ENCODE peak calls at places on chromosomes 6 and 20, in six cellular contexts. A is A549, Q is K562, G is HepG2, Y is GM12878, W is SK-N-SH. O is an unnamed sample.

GRCh38 chr6:31729515-31729978 is 448 bp upstream of the DDAH2 start:
- DNase-seq in A (peak), Q (peak), G (peak), Y (peak), W (peak), O (peak)

GRCh38 chr20:9557411-9557810 is 43.0 kb downstream of the LAMP5 start:
- DNase-seq in A (no peak), Q (no peak), G (no peak), Y (no peak), W (no peak), O (no peak)

GRCh38 chr6:4441981-4442434 is 306.6 kb upstream of the ECI2 start:
- DNase-seq in A (peak), Q (no peak), G (no peak), Y (no peak), W (no peak), O (no peak)

GRCh38 chr6:74870403-74870802 is 335.4 kb downstream of the COL12A1 start:
- DNase-seq in A (no peak), Q (no peak), G (peak), Y (no peak), W (no peak), O (peak)

GRCh38 chr6:166078294-166078693 is 89.4 kb downstream of the TBXT start:
- DNase-seq in A (no peak), Q (no peak), G (no peak), Y (no peak), W (no peak), O (no peak)

GRCh38 chr20:59571151-59571550 is 33.2 kb upstream of the PHACTR3 start:
- DNase-seq in A (no peak), Q (no peak), G (no peak), Y (no peak), W (no peak), O (no peak)

GRCh38 chr20:51574248-51575033 is 31.9 kb upstream of the NFATC2 start:
- DNase-seq in A (no peak), Q (no peak), G (no peak), Y (no peak), W (no peak), O (no peak)

GRCh38 chr20:17625246-17626051 is 55.6 kb downstream of the DSTN start:
- DNase-seq in A (no peak), Q (no peak), G (no peak), Y (no peak), W (peak), O (no peak)

GRCh38 chr6:6176132-6176531 is 144.3 kb downstream of the F13A1 start:
- DNase-seq in A (no peak), Q (no peak), G (no peak), Y (no peak), W (no peak), O (no peak)

GRCh38 chr6:143279385-143279784 is 171.1 kb downstream of the ADAT2 start:
- DNase-seq in A (peak), Q (peak), G (peak), Y (no peak), W (peak), O (peak)

GRCh38 chr20:58007947-58008346 is 220.5 kb downstream of the ANKRD60 start:
- DNase-seq in A (no peak), Q (no peak), G (no peak), Y (no peak), W (no peak), O (no peak)

DNA sequence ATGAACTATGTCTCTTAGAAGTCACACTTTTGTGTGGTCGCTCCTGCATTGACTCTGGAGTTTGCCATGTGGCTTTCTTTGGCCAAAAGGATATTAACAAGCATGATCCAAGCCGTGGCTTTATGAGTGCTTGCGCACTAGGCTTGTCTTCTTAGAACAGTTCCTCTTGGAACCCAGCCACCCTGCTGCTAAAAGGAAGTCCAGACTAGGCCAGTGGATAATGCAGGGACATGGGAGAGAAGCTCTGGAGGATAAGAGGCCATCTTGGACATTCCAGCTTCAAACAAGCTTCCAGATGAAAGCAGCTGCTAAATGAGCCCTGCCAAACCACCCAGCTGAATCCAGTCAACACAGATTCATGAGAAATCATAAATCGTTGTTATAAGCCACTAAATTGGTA is 346.4 kb downstream of the CDC5L start:
- DNase-seq in A (no peak), Q (no peak), G (no peak), Y (no peak), W (no peak), O (no peak)
- TF ChIP-seq MAX in A (no peak), Q (no peak), G (no peak), Y (no peak), W (no peak), O (no peak)

GRCh38 chr6:34362176-34362575 is 30.3 kb downstream of the NUDT3 start:
- DNase-seq in A (no peak), Q (no peak), G (no peak), Y (no peak), W (no peak), O (no peak)
- TF ChIP-seq RAD21 in A (no peak), Q (no peak), G (no peak), Y (no peak), W (no peak), O (no peak)

GRCh38 chr6:148358196-148358785 is 15.7 kb downstream of the SASH1 start:
- DNase-seq in A (no peak), Q (no peak), G (no peak), Y (no peak), W (no peak), O (no peak)
- TF ChIP-seq REST in A (no peak), Q (no peak), G (no peak), Y (no peak), W (no peak), O (no peak)

GRCh38 chr20:8246701-8247100 is 114.6 kb downstream of the PLCB1 start:
- DNase-seq in A (no peak), Q (no peak), G (no peak), Y (no peak), W (no peak), O (no peak)

GRCh38 chr20:8250539-8251200 is 118.6 kb downstream of the PLCB1 start:
- DNase-seq in A (no peak), Q (no peak), G (peak), Y (no peak), W (no peak), O (no peak)

GRCh38 chr20:8248051-8248450 is 116.0 kb downstream of the PLCB1 start:
- DNase-seq in A (no peak), Q (no peak), G (no peak), Y (no peak), W (no peak), O (no peak)

GRCh38 chr20:8254911-8255582 is 123.0 kb downstream of the PLCB1 start:
- DNase-seq in A (no peak), Q (no peak), G (no peak), Y (no peak), W (no peak), O (no peak)

GRCh38 chr20:8251201-8251575 is 119.1 kb downstream of the PLCB1 start:
- DNase-seq in A (no peak), Q (no peak), G (no peak), Y (no peak), W (no peak), O (no peak)
- TF ChIP-seq MAX in A (no peak), Q (no peak), G (no peak), Y (no peak), W (no peak), O (no peak)

GRCh38 chr6:145967549-145967948 is 3.4 kb upstream of the SHPRH start:
- DNase-seq in A (no peak), Q (no peak), G (no peak), Y (no peak), W (no peak), O (no peak)
- TF ChIP-seq RAD21 in A (no peak), Q (no peak), G (no peak), Y (no peak), W (no peak), O (no peak)

DNA sequence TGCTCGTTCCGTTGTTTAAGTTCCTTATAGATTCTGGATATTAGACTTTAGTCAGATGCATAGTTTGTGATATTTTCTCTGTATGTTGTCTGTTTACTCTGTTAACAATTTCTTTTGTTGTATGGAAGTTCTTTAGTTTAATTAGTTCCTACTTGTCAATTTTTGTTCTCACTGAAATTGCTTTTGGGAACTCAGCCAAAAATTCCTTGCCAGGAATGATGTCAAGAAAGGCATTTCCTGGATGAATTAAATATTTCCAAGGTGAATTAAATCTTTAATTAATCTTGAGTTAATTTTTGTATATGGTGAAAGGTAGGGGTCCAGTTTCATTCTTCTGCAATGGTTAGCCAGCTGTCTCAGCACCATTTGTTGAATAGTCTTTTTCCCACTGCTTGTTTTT is 406.2 kb upstream of the NOX3 start:
- DNase-seq in A (no peak), Q (no peak), G (no peak), Y (no peak), W (no peak), O (no peak)
- TF ChIP-seq REST in A (no peak), Q (no peak), G (no peak), Y (no peak), W (no peak), O (no peak)